ENCODE peak calls at places on chromosomes 6 and 20, in nine cellular contexts. O is HFF-Myc; H is KG1; K is tibial nerve; J is PC-3; E is NCI-H524 treated with DMSO at 0.1 percent for 48 hours; C is GM12891; M is CD8-positive, alpha-beta T cell; D is hippocampal formation. R is an unnamed sample.

GRCh38 chr20:29443819-29444218 is 1813.6 kb upstream of the DEFB115 start:
- DNase-seq in O (no peak), H (no peak), K (no peak), J (no peak), E (no peak), C (no peak), M (no peak), D (no peak), R (no peak)

GRCh38 chr6:21323577-21323976 is 270.0 kb upstream of the SOX4 start:
- DNase-seq in O (no peak), H (no peak), K (no peak), J (no peak), E (no peak), C (no peak), M (no peak), D (no peak), R (no peak)

GRCh38 chr6:110530671-110531070 is 54.3 kb upstream of the SLC22A16 start:
- DNase-seq in O (no peak), H (no peak), K (no peak), J (no peak), E (no peak), C (no peak), M (no peak), D (no peak), R (no peak)

GRCh38 chr20:32551693-32552092 is 33.4 kb downstream of the NOL4L start:
- DNase-seq in O (no peak), H (no peak), K (no peak), J (no peak), E (no peak), C (no peak), M (no peak), D (no peak), R (no peak)

GRCh38 chr6:31111712-31112111 is 663 bp downstream of the C6orf15 start:
- DNase-seq in O (no peak), H (no peak), K (no peak), J (no peak), E (no peak), C (no peak), M (no peak), D (no peak), R (no peak)

GRCh38 chr20:52035977-52036376 is 155.6 kb downstream of the ZFP64 start:
- DNase-seq in O (no peak), H (no peak), K (no peak), J (no peak), E (no peak), C (no peak), M (no peak), D (no peak), R (no peak)

GRCh38 chr6:98041921-98042320 is 758.9 kb upstream of the MMS22L start:
- DNase-seq in O (no peak), H (no peak), K (no peak), J (no peak), E (no peak), C (no peak), M (no peak), D (no peak), R (no peak)

GRCh38 chr6:163296835-163297519 is 117.5 kb upstream of the QKI start:
- DNase-seq in O (no peak), H (no peak), K (no peak), J (no peak), E (no peak), C (no peak), M (no peak), D (no peak), R (no peak)

GRCh38 chr20:33172781-33173180 is 4.8 kb downstream of the BPIFA2 start:
- DNase-seq in O (no peak), H (no peak), K (no peak), J (no peak), E (no peak), C (no peak), M (no peak), D (no peak), R (no peak)

GRCh38 chr6:21005816-21006553 is 471.7 kb downstream of the CDKAL1 start:
- DNase-seq in O (peak; percentile 61), H (no peak), K (no peak), J (peak; percentile 98), E (no peak), C (no peak), M (no peak), D (no peak), R (no peak)

GRCh38 chr6:38671885-38672467 is 31.0 kb downstream of the GLO1 start:
- DNase-seq in O (peak; percentile 46), H (peak; percentile 11), K (no peak), J (peak; percentile 78), E (no peak), C (no peak), M (peak; percentile 24), D (no peak), R (peak; percentile 27)

GRCh38 chr6:119343167-119343566 is 6.4 kb downstream of the MAN1A1 start:
- DNase-seq in O (no peak), H (no peak), K (no peak), J (no peak), E (no peak), C (no peak), M (no peak), D (no peak), R (no peak)

GRCh38 chr6:75612434-75612833 is 10.8 kb downstream of the SENP6 start:
- DNase-seq in O (no peak), H (no peak), K (no peak), J (no peak), E (no peak), C (no peak), M (no peak), D (no peak), R (no peak)

GRCh38 chr6:110874880-110875547 is 429 bp downstream of the AMD1 start:
- DNase-seq in O (no peak), H (no peak), K (no peak), J (no peak), E (no peak), C (no peak), M (peak; percentile 54), D (no peak), R (no peak)

GRCh38 chr6:75213112-75213511 is 7.3 kb upstream of the COL12A1 start:
- DNase-seq in O (no peak), H (no peak), K (no peak), J (no peak), E (no peak), C (no peak), M (no peak), D (no peak), R (no peak)

GRCh38 chr6:106783631-106784566 is 154.5 kb downstream of the QRSL1 start:
- DNase-seq in O (no peak), H (no peak), K (no peak), J (peak; percentile 62), E (no peak), C (no peak), M (no peak), D (no peak), R (no peak)

GRCh38 chr6:89221971-89222887 is 5.1 kb upstream of the GABRR1 start:
- DNase-seq in O (peak; percentile 61), H (no peak), K (no peak), J (peak; percentile 37), E (no peak), C (no peak), M (no peak), D (no peak), R (no peak)

GRCh38 chr20:12925214-12925755 is 83.5 kb upstream of the SPTLC3 start:
- DNase-seq in O (peak; percentile 57), H (no peak), K (no peak), J (peak; percentile 92), E (peak; percentile 76), C (peak; percentile 39), M (peak; percentile 9), D (peak; percentile 42), R (peak; percentile 1)

GRCh38 chr6:77474286-77474956 is 11.1 kb upstream of the HTR1B start:
- DNase-seq in O (no peak), H (no peak), K (no peak), J (no peak), E (no peak), C (no peak), M (no peak), D (no peak), R (no peak)

GRCh38 chr20:58707770-58708169 is 15.2 kb downstream of the NPEPL1 start:
- DNase-seq in O (no peak), H (no peak), K (peak; percentile 1), J (no peak), E (no peak), C (no peak), M (no peak), D (no peak), R (no peak)

GRCh38 chr6:14354919-14355572 is 237.5 kb downstream of the CD83 start:
- DNase-seq in O (peak; percentile 49), H (peak; percentile 85), K (peak; percentile 20), J (peak; percentile 92), E (no peak), C (no peak), M (no peak), D (no peak), R (no peak)

GRCh38 chr6:23736577-23736976 is 389.4 kb upstream of the NRSN1 start:
- DNase-seq in O (no peak), H (no peak), K (no peak), J (no peak), E (no peak), C (no peak), M (no peak), D (no peak), R (no peak)

GRCh38 chr20:39778431-39778830 is 816.3 kb downstream of the DHX35 start:
- DNase-seq in O (no peak), H (no peak), K (no peak), J (no peak), E (no peak), C (no peak), M (no peak), D (no peak), R (no peak)

GRCh38 chr20:54214566-54214965 is 6.7 kb downstream of the PFDN4 start:
- DNase-seq in O (no peak), H (no peak), K (no peak), J (no peak), E (no peak), C (no peak), M (no peak), D (no peak), R (no peak)

GRCh38 chr20:39277185-39277584 is 315.0 kb downstream of the DHX35 start:
- DNase-seq in O (no peak), H (no peak), K (no peak), J (no peak), E (no peak), C (no peak), M (no peak), D (no peak), R (no peak)

GRCh38 chr6:43924222-43924702 is 154.3 kb downstream of the VEGFA start:
- DNase-seq in O (no peak), H (peak; percentile 52), K (no peak), J (no peak), E (no peak), C (no peak), M (peak; percentile 40), D (peak; percentile 26), R (peak; percentile 13)

GRCh38 chr6:93418113-93418447 is 1.3 kb downstream of the EPHA7 start:
- DNase-seq in O (no peak), H (no peak), K (no peak), J (peak; percentile 6), E (peak; percentile 30), C (no peak), M (no peak), D (no peak), R (no peak)

GRCh38 chr6:14398953-14399352 is 281.4 kb downstream of the CD83 start:
- DNase-seq in O (no peak), H (no peak), K (no peak), J (no peak), E (no peak), C (no peak), M (no peak), D (no peak), R (no peak)

GRCh38 chr20:31666258-31667042 is 28.7 kb downstream of the COX4I2 start:
- DNase-seq in O (no peak), H (no peak), K (no peak), J (no peak), E (no peak), C (no peak), M (peak; percentile 30), D (peak; percentile 61), R (peak; percentile 19)

GRCh38 chr6:7136859-7137334 is 29.1 kb downstream of the RREB1 start:
- DNase-seq in O (no peak), H (no peak), K (no peak), J (no peak), E (no peak), C (no peak), M (no peak), D (no peak), R (no peak)

GRCh38 chr20:29744071-29744470 is 1513.4 kb upstream of the DEFB115 start:
- DNase-seq in O (no peak), H (no peak), K (no peak), J (no peak), E (no peak), C (no peak), M (no peak), D (no peak), R (no peak)

R was measured in central memory CD4-positive, alpha-beta T cell.